ENCODE peak calls at places on chromosomes 11 and 22, in four cellular contexts. X is putamen, A is SIG-M5, D is GM10248. U is an unnamed sample.

GRCh38 chr11:72553748-72554147 is 119.4 kb upstream of the CLPB start:
- DNase-seq in X (no peak), A (no peak), D (no peak), U (no peak)

GRCh38 chr11:630871-631270 is 3.9 kb upstream of the SCT start:
- DNase-seq in X (no peak), A (no peak), D (no peak), U (no peak)

GRCh38 chr22:19405652-19406051 is 25.9 kb downstream of the HIRA start:
- DNase-seq in X (no peak), A (no peak), D (no peak), U (no peak)

GRCh38 chr11:60769273-60769672 is 12.6 kb downstream of the MS4A15 start:
- DNase-seq in X (no peak), A (no peak), D (no peak), U (no peak)

GRCh38 chr11:75073459-75074190 is 23.1 kb downstream of the OR2AT4 start:
- DNase-seq in X (no peak), A (no peak), D (no peak), U (no peak)

GRCh38 chr11:124623861-124624525 is 1.3 kb downstream of the TBRG1 start:
- DNase-seq in X (no peak), A (no peak), D (no peak), U (peak; percentile 33)

GRCh38 chr11:131904756-131905155 is 534.3 kb downstream of the NTM start:
- DNase-seq in X (no peak), A (no peak), D (no peak), U (no peak)

GRCh38 chr22:46056169-46057041 is 79.4 kb upstream of the WNT7B start:
- DNase-seq in X (peak; percentile 96), A (no peak), D (no peak), U (no peak)

GRCh38 chr11:19281041-19281440 is 40.3 kb upstream of the E2F8 start:
- DNase-seq in X (no peak), A (no peak), D (no peak), U (peak; percentile 18)

GRCh38 chr11:88357323-88358039 is 19.9 kb upstream of the CTSC start:
- DNase-seq in X (no peak), A (no peak), D (peak; percentile 33), U (peak; percentile 44)

GRCh38 chr22:33756508-33756949 is 163.7 kb downstream of the LARGE1 start:
- DNase-seq in X (no peak), A (no peak), D (no peak), U (no peak)

GRCh38 chr22:31046591-31047226 is 34.4 kb upstream of the SMTN start:
- DNase-seq in X (peak; percentile 49), A (no peak), D (no peak), U (peak; percentile 84)

GRCh38 chr22:46052331-46052771 is 75.4 kb upstream of the WNT7B start:
- DNase-seq in X (no peak), A (no peak), D (no peak), U (no peak)

GRCh38 chr22:45462034-45462655 is 40.5 kb upstream of the FBLN1 start:
- DNase-seq in X (no peak), A (no peak), D (no peak), U (no peak)

GRCh38 chr11:128738942-128739341 is 45.1 kb downstream of the FLI1 start:
- DNase-seq in X (no peak), A (no peak), D (no peak), U (no peak)

GRCh38 chr11:126419801-126420729 is 64.6 kb downstream of the ST3GAL4 start:
- DNase-seq in X (no peak), A (peak; percentile 16), D (peak; percentile 70), U (peak; percentile 36)

GRCh38 chr22:29469755-29470154 is 10.3 kb upstream of the NEFH start:
- DNase-seq in X (no peak), A (no peak), D (no peak), U (no peak)

GRCh38 chr22:20444325-20444724 is 6.7 kb upstream of the SCARF2 start:
- DNase-seq in X (no peak), A (no peak), D (no peak), U (no peak)

GRCh38 chr11:124069429-124070401 is 28.6 kb upstream of the OR10G7 start:
- DNase-seq in X (no peak), A (peak; percentile 23), D (no peak), U (peak; percentile 73)

GRCh38 chr22:40322061-40322460 is 24.2 kb upstream of the ADSL start:
- DNase-seq in X (no peak), A (no peak), D (no peak), U (no peak)

GRCh38 chr11:116432301-116432700 is 340.5 kb downstream of the BUD13 start:
- DNase-seq in X (no peak), A (no peak), D (no peak), U (no peak)

GRCh38 chr11:28701760-28702449 is 593.7 kb downstream of the METTL15 start:
- DNase-seq in X (no peak), A (no peak), D (no peak), U (no peak)

GRCh38 chr22:29334148-29334547 is 18.7 kb upstream of the RASL10A start:
- DNase-seq in X (no peak), A (no peak), D (no peak), U (no peak)